ENCODE peak calls at places on chromosome 20, in seven cellular contexts. U is NCI-H510A; T is pancreas; E is AG08395; S is stimulated activated CD8-positive, alpha-beta memory T cell treated with anti-CD3 and anti-CD28 coated beads, Interleukin-7, amount 100 ng/mL, for 1 hour; J is stimulated activated CD4-positive, alpha-beta T cell treated with anti-CD3 and anti-CD28 coated beads, Interleukin-12 subunit alpha, Interleukin-12 subunit beta, amount 100 ng/mL, for 4 hours; I is transverse colon. Y is an unnamed sample.

GRCh38 chr20:16580127-16580526 is 6.9 kb upstream of the KIF16B start:
- DNase-seq in T (no peak), U (no peak), S (no peak), E (peak), J (no peak), I (no peak), Y (no peak)

GRCh38 chr20:17394411-17394810 is 136.8 kb downstream of the BFSP1 start:
- DNase-seq in I (no peak), U (no peak), J (no peak), T (no peak), E (no peak), S (no peak), Y (no peak)

GRCh38 chr20:6731951-6732580 is 35.4 kb upstream of the BMP2 start:
- DNase-seq in E (no peak), U (no peak), I (peak), J (no peak), T (no peak), S (no peak), Y (no peak)

GRCh38 chr20:53581444-53582311 is 12.0 kb downstream of the ZNF217 start:
- DNase-seq in U (no peak), S (no peak), E (no peak), I (peak), J (no peak), T (no peak), Y (peak)

GRCh38 chr20:32628960-32629530 is 43.9 kb upstream of the NOL4L start:
- DNase-seq in U (no peak), J (no peak), I (no peak), E (no peak), T (no peak), S (no peak), Y (no peak)

GRCh38 chr20:48791014-48791413 is 36.8 kb downstream of the PREX1 start:
- DNase-seq in U (peak), J (no peak), E (no peak), S (no peak), T (no peak), I (no peak), Y (no peak)

GRCh38 chr20:8271727-8272126 is 139.7 kb downstream of the PLCB1 start:
- DNase-seq in J (no peak), T (no peak), S (no peak), I (no peak), U (no peak), E (no peak), Y (no peak)

GRCh38 chr20:59082981-59083380 is 40.4 kb upstream of the PRELID3B start:
- DNase-seq in T (no peak), J (no peak), U (no peak), I (no peak), S (no peak), E (peak), Y (no peak)

GRCh38 chr20:9024996-9025395 is 43.9 kb upstream of the PLCB4 start:
- DNase-seq in E (no peak), U (no peak), T (no peak), S (no peak), I (no peak), J (no peak), Y (no peak)

GRCh38 chr20:63775096-63775978 is 35.8 kb downstream of the SLC2A4RG start:
- DNase-seq in S (peak), T (no peak), E (peak), U (no peak), I (no peak), J (peak), Y (no peak)

GRCh38 chr20:48454721-48455490 is 372.9 kb downstream of the PREX1 start:
- DNase-seq in E (no peak), S (no peak), U (no peak), J (no peak), T (no peak), I (no peak), Y (no peak)

GRCh38 chr20:1295276-1295930 is 29.3 kb downstream of the SNPH start:
- DNase-seq in U (no peak), E (no peak), I (no peak), J (no peak), T (no peak), S (no peak), Y (no peak)

GRCh38 chr20:46943861-46944591 is 49.4 kb downstream of the EYA2 start:
- DNase-seq in S (no peak), E (no peak), I (no peak), U (no peak), T (no peak), J (no peak), Y (no peak)

GRCh38 chr20:2118783-2119182 is 17.2 kb downstream of the STK35 start:
- DNase-seq in U (no peak), E (no peak), J (no peak), T (no peak), S (no peak), I (no peak), Y (peak)

GRCh38 chr20:39019805-39020325 is 57.7 kb downstream of the DHX35 start:
- DNase-seq in J (no peak), E (no peak), I (no peak), U (no peak), S (no peak), T (no peak), Y (peak)

GRCh38 chr20:57716893-57717292 is 7.1 kb upstream of the PMEPA1 start:
- DNase-seq in J (no peak), S (no peak), E (no peak), T (no peak), U (no peak), I (no peak), Y (no peak)

GRCh38 chr20:63606701-63607100 is 20.2 kb downstream of the GMEB2 start:
- DNase-seq in E (no peak), T (peak), I (no peak), U (no peak), S (no peak), J (no peak), Y (no peak)

GRCh38 chr20:4013041-4013440 is 2.3 kb downstream of the RNF24 start:
- DNase-seq in S (no peak), E (no peak), J (no peak), T (no peak), U (no peak), I (no peak), Y (no peak)

GRCh38 chr20:4673371-4674001 is 48.2 kb upstream of the PRND start:
- DNase-seq in T (no peak), U (no peak), E (no peak), I (no peak), S (no peak), J (no peak), Y (no peak)

GRCh38 chr20:38725959-38726848 is 1.9 kb downstream of the SLC32A1 start:
- DNase-seq in J (peak), S (no peak), I (peak), T (peak), U (no peak), E (no peak), Y (no peak)

GRCh38 chr20:47070176-47070575 is 175.5 kb downstream of the EYA2 start:
- DNase-seq in T (no peak), U (no peak), J (no peak), I (no peak), E (peak), S (no peak), Y (no peak)

GRCh38 chr20:45008521-45009049 is 42.3 kb downstream of the STK4 start:
- DNase-seq in T (no peak), J (no peak), U (no peak), E (no peak), S (no peak), I (no peak), Y (no peak)

GRCh38 chr20:21520702-21521595 is 7.1 kb upstream of the NKX2-2 start:
- DNase-seq in I (no peak), E (no peak), S (no peak), U (no peak), J (no peak), T (no peak), Y (no peak)

GRCh38 chr20:40279390-40279789 is 409.6 kb downstream of the MAFB start:
- DNase-seq in E (peak), J (no peak), I (peak), S (no peak), U (no peak), T (no peak), Y (no peak)

GRCh38 chr20:36493013-36493800 is 48.1 kb upstream of the MYL9 start:
- DNase-seq in U (no peak), E (no peak), J (no peak), S (no peak), T (no peak), I (peak), Y (no peak)

GRCh38 chr20:8720089-8720488 is 348.8 kb upstream of the PLCB4 start:
- DNase-seq in T (no peak), J (no peak), U (no peak), I (no peak), E (peak), S (no peak), Y (no peak)

GRCh38 chr20:48278961-48279481 is 493.7 kb upstream of the SULF2 start:
- DNase-seq in J (no peak), T (no peak), E (no peak), U (no peak), I (no peak), S (no peak), Y (no peak)

GRCh38 chr20:33489495-33490022 is 337 bp upstream of the CBFA2T2 start:
- DNase-seq in E (peak), T (peak), U (peak), S (peak), I (peak), J (peak), Y (peak)

GRCh38 chr20:37251836-37252477 is 9.7 kb downstream of the GHRH start:
- DNase-seq in T (no peak), S (no peak), U (no peak), I (no peak), E (no peak), J (no peak), Y (no peak)

Y was measured in GM12864.